ENCODE peak calls at places on chromosomes 2 and 18, in seven cellular contexts. Q is H9, S is IMR-90, R is neuronal stem cell, K is H1, B is mesenchymal stem cell, F is trophoblast cell. W is an unnamed sample.

GRCh38 chr2:115083216-115083615 is 640.8 kb downstream of the DPP10 start:
- DNase-seq in S (no peak), Q (no peak), F (peak; percentile 80), B (no peak), R (no peak), K (no peak), W (peak; percentile 52)

GRCh38 chr2:159807183-159808037 is 9.4 kb upstream of the CD302 start:
- DNase-seq in K (no peak), B (peak; percentile 65), S (peak; percentile 61), R (peak; percentile 32), F (peak; percentile 84), Q (peak; percentile 48), W (peak; percentile 73)

GRCh38 chr2:120591572-120591971 is 144.1 kb upstream of the GLI2 start:
- DNase-seq in R (no peak), Q (no peak), K (no peak), B (no peak), S (no peak), F (no peak), W (no peak)

GRCh38 chr2:37378411-37378810 is 34.0 kb downstream of the QPCT start:
- DNase-seq in B (peak; percentile 60), F (peak; percentile 71), Q (no peak), K (no peak), S (peak; percentile 63), R (no peak), W (peak; percentile 61)

GRCh38 chr2:204871246-204871953 is 326.1 kb downstream of the PARD3B start:
- DNase-seq in Q (no peak), R (no peak), B (peak; percentile 65), S (peak; percentile 69), F (peak; percentile 16), K (no peak), W (peak; percentile 40)

GRCh38 chr2:33034784-33035183 is 88.0 kb downstream of the LTBP1 start:
- DNase-seq in K (no peak), S (no peak), Q (no peak), B (no peak), R (no peak), F (no peak), W (no peak)

GRCh38 chr2:25014631-25015030 is 27.2 kb upstream of the EFR3B start:
- DNase-seq in R (no peak), B (no peak), Q (no peak), K (no peak), F (peak; percentile 46), S (no peak), W (no peak)

GRCh38 chr18:71431689-71432088 is 1112.5 kb downstream of the CBLN2 start:
- DNase-seq in R (no peak), S (no peak), K (no peak), B (no peak), F (no peak), Q (no peak), W (no peak)

GRCh38 chr2:236916181-236916580 is 169.5 kb upstream of the COPS8 start:
- DNase-seq in S (no peak), B (no peak), R (no peak), Q (no peak), K (no peak), F (no peak), W (no peak)

GRCh38 chr2:99066075-99066557 is 75.4 kb upstream of the C2orf15 start:
- DNase-seq in Q (no peak), S (peak; percentile 38), K (no peak), R (peak; percentile 2), B (peak; percentile 61), F (peak; percentile 79), W (peak; percentile 51)

GRCh38 chr2:15158117-15158516 is 403.0 kb downstream of the NBAS start:
- DNase-seq in F (no peak), S (no peak), Q (peak; percentile 55), K (no peak), B (no peak), R (peak; percentile 76), W (peak; percentile 51)

GRCh38 chr2:202249521-202249850 is 11.1 kb upstream of the SUMO1 start:
- DNase-seq in B (peak; percentile 22), K (no peak), S (peak; percentile 22), Q (no peak), R (no peak), F (peak; percentile 60), W (no peak)

GRCh38 chr2:9252002-9252357 is 45.4 kb downstream of the ASAP2 start:
- DNase-seq in S (no peak), B (peak; percentile 61), F (peak; percentile 76), R (no peak), Q (no peak), K (no peak), W (no peak)

GRCh38 chr18:3816601-3817363 is 366.8 kb downstream of the TGIF1 start:
- DNase-seq in K (no peak), B (peak; percentile 95), S (peak; percentile 99), Q (no peak), F (peak; percentile 96), R (no peak), W (no peak)

GRCh38 chr2:168976034-168976654 is 55.0 kb downstream of the ABCB11 start:
- DNase-seq in S (no peak), K (no peak), F (peak; percentile 38), R (no peak), Q (no peak), B (no peak), W (peak; percentile 23)

GRCh38 chr18:23998811-23999210 is 15.7 kb upstream of the TTC39C start:
- DNase-seq in F (no peak), Q (no peak), R (no peak), S (no peak), K (no peak), B (no peak), W (no peak)

GRCh38 chr18:13932285-13933025 is 17.1 kb upstream of the MC2R start:
- DNase-seq in S (no peak), K (no peak), F (no peak), B (no peak), R (no peak), Q (no peak), W (peak; percentile 28)

GRCh38 chr2:218003994-218004419 is 1.2 kb upstream of the TNS1 start:
- DNase-seq in F (no peak), B (peak; percentile 48), S (peak; percentile 95), Q (no peak), K (no peak), R (no peak), W (no peak)

GRCh38 chr2:154875999-154876398 is 177.5 kb downstream of the KCNJ3 start:
- DNase-seq in F (no peak), B (no peak), R (no peak), S (no peak), K (no peak), Q (no peak), W (no peak)

GRCh38 chr2:30472326-30472725 is 25.3 kb downstream of the LCLAT1 start:
- DNase-seq in F (no peak), R (no peak), K (no peak), B (peak; percentile 60), Q (no peak), S (no peak), W (no peak)

GRCh38 chr2:105055613-105056012 is 17.7 kb downstream of the MRPS9 start:
- DNase-seq in R (no peak), F (no peak), K (no peak), S (no peak), Q (no peak), B (peak; percentile 10), W (no peak)

GRCh38 chr2:119005081-119005480 is 63.1 kb downstream of the MARCO start:
- DNase-seq in B (no peak), S (no peak), F (no peak), Q (no peak), K (no peak), R (no peak), W (no peak)

GRCh38 chr2:46117994-46118393 is 179.2 kb upstream of the EPAS1 start:
- DNase-seq in B (no peak), Q (no peak), F (no peak), K (no peak), S (no peak), R (no peak), W (no peak)

GRCh38 chr2:46118656-46119338 is 178.4 kb upstream of the EPAS1 start:
- DNase-seq in S (no peak), F (no peak), Q (no peak), R (no peak), K (no peak), B (no peak), W (no peak)

GRCh38 chr2:46120792-46121565 is 176.2 kb upstream of the EPAS1 start:
- DNase-seq in Q (no peak), R (no peak), F (no peak), B (no peak), S (no peak), K (no peak), W (no peak)

GRCh38 chr2:46117379-46117778 is 179.8 kb upstream of the EPAS1 start:
- DNase-seq in R (no peak), Q (no peak), B (no peak), F (peak; percentile 44), S (peak; percentile 67), K (no peak), W (no peak)

GRCh38 chr2:46119453-46119852 is 177.8 kb upstream of the EPAS1 start:
- DNase-seq in F (peak; percentile 87), S (no peak), B (no peak), K (no peak), R (no peak), Q (no peak), W (no peak)
- H3K9ac ChIP-seq in F (no peak overlapping the region), S (no peak overlapping the region), B (peak overlapping the region; percentile 72), K (no peak overlapping the region), R (no peak overlapping the region), Q (no peak overlapping the region), W (no peak overlapping the region)

GRCh38 chr2:214196260-214196659 is 214.6 kb upstream of the VWC2L start:
- DNase-seq in R (no peak), Q (no peak), S (no peak), K (no peak), B (no peak), F (peak; percentile 28), W (peak; percentile 23)
- H4K8ac ChIP-seq in R (no peak overlapping the region), Q (no peak overlapping the region), S (no peak overlapping the region), K (no peak overlapping the region), B (no peak overlapping the region), F (no peak overlapping the region), W (no peak overlapping the region)

DNA sequence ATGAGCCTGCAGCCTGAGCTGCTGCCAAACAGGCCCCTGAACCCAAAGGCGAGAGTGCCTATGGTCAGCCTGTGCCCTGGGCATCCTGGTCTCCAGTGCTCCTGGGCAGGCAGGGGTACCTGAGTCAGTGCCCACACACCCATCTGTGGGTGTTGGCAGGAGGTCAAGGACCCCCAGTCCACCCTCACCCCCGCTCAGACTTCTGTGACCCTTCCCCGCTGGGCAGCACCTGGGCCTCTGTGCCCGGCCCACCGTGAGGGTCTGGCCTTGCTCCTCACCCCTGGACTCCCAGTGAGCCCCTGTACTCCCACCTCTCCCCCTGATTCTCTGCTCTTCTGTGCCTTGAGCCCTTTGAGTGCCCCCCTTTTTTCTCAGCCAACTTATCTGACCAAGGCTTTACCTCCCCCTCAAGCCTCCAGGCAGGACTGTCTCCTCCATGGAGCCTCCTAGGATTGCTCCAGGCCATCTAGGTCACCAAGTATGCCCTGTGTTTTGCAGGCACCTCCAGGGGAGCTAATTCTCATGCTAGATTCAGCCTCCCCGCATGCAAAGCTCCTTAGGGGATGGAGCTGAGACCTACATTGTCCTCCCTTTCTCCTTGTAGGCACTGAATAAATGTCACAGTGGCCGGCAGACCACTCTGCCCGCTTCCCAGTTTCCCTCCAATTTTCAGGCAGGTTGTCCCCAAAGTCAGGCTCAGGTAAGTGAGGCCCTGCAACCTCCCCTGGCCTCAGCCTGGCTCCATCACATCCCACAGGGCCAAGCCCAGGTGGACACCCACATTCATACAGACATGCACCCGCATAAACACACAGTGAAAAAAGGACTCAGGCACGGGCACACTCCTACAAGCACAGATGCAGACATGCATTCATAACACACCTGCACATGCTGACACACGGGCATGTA is 21.9 kb upstream of the PTMA start:
- DNase-seq in S (no peak), K (no peak), R (no peak), Q (no peak), B (no peak), F (no peak), W (no peak)
- H3K9ac ChIP-seq in S (no peak overlapping the region), K (no peak overlapping the region), R (peak overlapping the region; percentile 94), Q (no peak overlapping the region), B (no peak overlapping the region), F (no peak overlapping the region), W (peak overlapping the region; percentile 57)

GRCh38 chr2:196597531-196597930 is 42.0 kb upstream of the CCDC150 start:
- DNase-seq in F (no peak), B (no peak), S (peak; percentile 20), R (no peak), K (no peak), Q (no peak), W (no peak)
- H4K8ac ChIP-seq in F (no peak overlapping the region), B (no peak overlapping the region), S (no peak overlapping the region), R (no peak overlapping the region), K (no peak overlapping the region), Q (no peak overlapping the region), W (no peak overlapping the region)